ENCODE peak calls at places on chromosomes 12 and 14, in nine cellular contexts. M is psoas muscle, G is mammary epithelial cell, O is HepG2, H is lung, W is cardiac muscle cell, N is colonic mucosa, D is prostate gland, U is tibial artery. Q is an unnamed sample. For H3K27me3, the result is how much of the 10 kb centered on the place peaks cover.

GRCh38 chr12:128994869-128995268 is 141.6 kb downstream of the GLT1D1 start:
- DNase-seq in M (no peak), G (no peak), O (no peak), H (no peak), W (no peak), N (no peak), D (no peak), U (no peak), Q (no peak)

GRCh38 chr14:29475641-29476040 is 452.0 kb downstream of the PRKD1 start:
- DNase-seq in M (no peak), G (peak), O (no peak), H (no peak), W (no peak), N (no peak), D (no peak), U (no peak), Q (no peak)

GRCh38 chr12:104952816-104953215 is 5.3 kb downstream of the SLC41A2 start:
- DNase-seq in M (no peak), G (no peak), O (no peak), H (no peak), W (no peak), N (no peak), D (no peak), U (no peak), Q (no peak)

GRCh38 chr14:31009836-31010618 is 15.4 kb upstream of the AP4S1 start:
- DNase-seq in M (no peak), G (no peak), O (no peak), H (no peak), W (no peak), N (no peak), D (no peak), U (no peak), Q (no peak)

GRCh38 chr14:95291859-95292542 is 27.7 kb downstream of the CLMN start:
- DNase-seq in M (peak), G (peak), O (no peak), H (no peak), W (no peak), N (peak), D (peak), U (peak), Q (no peak)

GRCh38 chr12:90630006-90630405 is 325.0 kb downstream of the CCER1 start:
- DNase-seq in M (no peak), G (no peak), O (no peak), H (no peak), W (no peak), N (no peak), D (no peak), U (no peak), Q (no peak)

GRCh38 chr12:25427328-25428249 is 125.5 kb downstream of the LMNTD1 start:
- DNase-seq in M (no peak), G (peak), O (no peak), H (no peak), W (no peak), N (no peak), D (no peak), U (no peak), Q (no peak)

GRCh38 chr12:41983896-41984295 is 160.8 kb downstream of the GXYLT1 start:
- DNase-seq in M (no peak), G (no peak), O (no peak), H (no peak), W (no peak), N (no peak), D (no peak), U (no peak), Q (no peak)

GRCh38 chr14:59688224-59689170 is 111.9 kb upstream of the CCDC175 start:
- DNase-seq in M (no peak), G (peak), O (peak), H (no peak), W (peak), N (peak), D (no peak), U (peak), Q (no peak)

GRCh38 chr12:130127909-130128763 is 34.1 kb upstream of the FZD10 start:
- DNase-seq in M (peak), G (no peak), O (no peak), H (peak), W (no peak), N (peak), D (peak), U (peak), Q (no peak)

GRCh38 chr12:8734873-8735381 is 37.1 kb downstream of the RIMKLB start:
- DNase-seq in M (no peak), G (no peak), O (no peak), H (no peak), W (no peak), N (no peak), D (no peak), U (no peak), Q (no peak)

GRCh38 chr14:21520718-21521117 is 5.4 kb downstream of the SALL2 start:
- DNase-seq in M (no peak), G (no peak), O (no peak), H (no peak), W (no peak), N (no peak), D (no peak), U (no peak), Q (no peak)

GRCh38 chr14:76863724-76864407 is 37.7 kb downstream of the LRRC74A start:
- DNase-seq in M (peak), G (no peak), O (peak), H (peak), W (peak), N (no peak), D (no peak), U (peak), Q (no peak)

GRCh38 chr12:101441835-101442234 is 33.3 kb upstream of the SPIC start:
- DNase-seq in M (no peak), G (no peak), O (no peak), H (no peak), W (no peak), N (no peak), D (no peak), U (no peak), Q (no peak)

GRCh38 chr12:93351726-93352125 is 26.0 kb upstream of the NUDT4 start:
- DNase-seq in M (no peak), G (no peak), O (no peak), H (no peak), W (no peak), N (no peak), D (no peak), U (no peak), Q (no peak)

GRCh38 chr14:59215353-59215752 is 26.9 kb downstream of the DAAM1 start:
- DNase-seq in M (peak), G (no peak), O (peak), H (peak), W (no peak), N (peak), D (peak), U (peak), Q (no peak)

GRCh38 chr12:124381454-124382207 is 86.7 kb downstream of the RFLNA start:
- DNase-seq in M (peak), G (peak), O (no peak), H (peak), W (no peak), N (peak), D (peak), U (peak), Q (no peak)

GRCh38 chr14:99884834-99885648 is 91.8 kb downstream of the EML1 start:
- DNase-seq in M (no peak), G (peak), O (peak), H (no peak), W (peak), N (no peak), D (peak), U (no peak), Q (no peak)

GRCh38 chr14:99883866-99884650 is 90.8 kb downstream of the EML1 start:
- DNase-seq in M (no peak), G (no peak), O (no peak), H (no peak), W (no peak), N (no peak), D (no peak), U (no peak), Q (no peak)

GRCh38 chr14:99887407-99887806 is 94.2 kb downstream of the EML1 start:
- DNase-seq in M (no peak), G (no peak), O (no peak), H (no peak), W (no peak), N (no peak), D (no peak), U (no peak), Q (no peak)

GRCh38 chr14:99889268-99889667 is 96.1 kb downstream of the EML1 start:
- DNase-seq in M (no peak), G (no peak), O (no peak), H (no peak), W (no peak), N (no peak), D (no peak), U (no peak), Q (no peak)

DNA sequence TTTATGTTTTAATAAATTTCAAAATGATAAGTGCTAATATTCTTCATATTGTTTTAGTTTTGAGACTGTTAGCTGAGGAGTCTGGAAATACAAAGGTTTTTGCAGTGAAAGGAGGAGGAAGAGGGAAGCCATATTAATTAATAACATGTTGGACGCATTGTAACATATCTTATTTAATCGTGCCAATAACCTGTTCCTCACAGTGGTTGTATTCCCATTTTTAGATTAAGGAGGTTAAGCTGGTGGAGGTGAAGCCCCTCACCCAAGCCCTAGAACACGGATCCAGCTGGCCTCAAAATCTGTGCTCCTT is 92.4 kb downstream of the EML1 start:
- DNase-seq in M (no peak), G (no peak), O (no peak), H (no peak), W (no peak), N (no peak), D (no peak), U (no peak), Q (no peak)
- TF ChIP-seq CTCF in M (no peak), G (no peak), O (no peak), H (no peak), W (no peak), N (no peak), D (no peak), U (no peak), Q (peak)

DNA sequence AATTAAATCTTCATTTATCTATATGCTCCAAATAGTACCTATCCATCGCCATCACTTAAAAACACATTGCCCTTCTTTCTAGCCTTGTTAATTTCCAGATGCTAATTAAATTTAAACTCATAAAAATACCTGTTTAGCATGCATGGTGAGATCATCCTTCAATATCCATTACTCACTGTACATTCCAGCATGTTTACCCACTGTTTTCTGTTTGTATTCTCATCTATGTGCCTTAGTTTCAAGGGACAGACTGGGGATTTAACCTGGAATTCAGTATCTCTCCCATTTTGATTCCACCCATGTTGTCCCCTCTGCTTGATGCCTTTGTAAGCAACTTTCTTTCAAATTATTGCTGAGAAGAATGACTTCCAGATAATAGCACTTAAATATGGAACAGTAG is 208.0 kb downstream of the SPTSSA start:
- DNase-seq in M (no peak), G (peak), O (no peak), H (no peak), W (no peak), N (no peak), D (no peak), U (no peak), Q (no peak)
- H3K27me3 ChIP-seq in M (under half), G (under half), O (under half), H (under half), W (under half), N (under half), D (under half), U (under half), Q (under half)

GRCh38 chr14:96357216-96357615 is 5.9 kb downstream of the ATG2B start:
- DNase-seq in M (no peak), G (no peak), O (no peak), H (no peak), W (no peak), N (no peak), D (no peak), U (no peak), Q (no peak)

GRCh38 chr14:96362071-96362964 is 823 bp downstream of the ATG2B start:
- DNase-seq in M (no peak), G (peak), O (peak), H (peak), W (peak), N (peak), D (peak), U (peak), Q (peak)

GRCh38 chr14:96362965-96363750 is at the start of the genes ATG2B and GSKIP:
- DNase-seq in M (peak), G (peak), O (peak), H (peak), W (peak), N (peak), D (peak), U (peak), Q (peak)

GRCh38 chr14:96363751-96364336 is 518 bp downstream of the GSKIP start:
- DNase-seq in M (no peak), G (peak), O (peak), H (peak), W (peak), N (peak), D (peak), U (no peak), Q (peak)

GRCh38 chr14:96359959-96360358 is 3.2 kb downstream of the ATG2B start:
- DNase-seq in M (no peak), G (no peak), O (no peak), H (no peak), W (no peak), N (no peak), D (no peak), U (no peak), Q (no peak)
- H3K27ac ChIP-seq in M (no peak), G (no peak), O (no peak), H (no peak), W (no peak), N (no peak), D (no peak), U (no peak), Q (no peak)

GRCh38 chr12:109653896-109654295 is 59.7 kb upstream of the FAM222A start:
- DNase-seq in M (no peak), G (no peak), O (no peak), H (no peak), W (no peak), N (no peak), D (no peak), U (no peak), Q (no peak)

GRCh38 chr12:109652233-109652772 is 61.3 kb upstream of the FAM222A start:
- DNase-seq in M (no peak), G (no peak), O (no peak), H (no peak), W (no peak), N (no peak), D (no peak), U (no peak), Q (no peak)

GRCh38 chr12:109655578-109655977 is 58.0 kb upstream of the FAM222A start:
- DNase-seq in M (no peak), G (no peak), O (no peak), H (no peak), W (no peak), N (no peak), D (no peak), U (no peak), Q (no peak)

GRCh38 chr12:109656681-109657262 is 56.9 kb upstream of the FAM222A start:
- DNase-seq in M (no peak), G (no peak), O (no peak), H (no peak), W (no peak), N (no peak), D (no peak), U (no peak), Q (no peak)

GRCh38 chr12:109654357-109654756 is 59.3 kb upstream of the FAM222A start:
- DNase-seq in M (no peak), G (no peak), O (no peak), H (no peak), W (no peak), N (no peak), D (no peak), U (no peak), Q (no peak)
- TF ChIP-seq CTCF in M (no peak), G (no peak), O (no peak), H (no peak), W (no peak), N (no peak), D (no peak), U (no peak), Q (no peak)

GRCh38 chr14:37592288-37593274 is 2.5 kb downstream of the FOXA1 start:
- DNase-seq in M (no peak), G (no peak), O (no peak), H (no peak), W (no peak), N (peak), D (no peak), U (no peak), Q (no peak)
- H3K27me3 ChIP-seq in M (half or more), G (under half), O (under half), H (under half), W (half or more), N (under half), D (under half), U (under half), Q (half or more)

GRCh38 chr14:86601813-86602212 is 1071.9 kb downstream of the FLRT2 start:
- DNase-seq in M (no peak), G (no peak), O (no peak), H (no peak), W (no peak), N (no peak), D (no peak), U (no peak), Q (no peak)

GRCh38 chr14:86602263-86602662 is 1072.3 kb downstream of the FLRT2 start:
- DNase-seq in M (no peak), G (no peak), O (no peak), H (no peak), W (no peak), N (no peak), D (no peak), U (no peak), Q (no peak)

GRCh38 chr14:86604546-86604945 is 1074.6 kb downstream of the FLRT2 start:
- DNase-seq in M (no peak), G (peak), O (no peak), H (no peak), W (no peak), N (no peak), D (no peak), U (no peak), Q (no peak)
- H3K27ac ChIP-seq in M (no peak), G (no peak), O (no peak), H (no peak), W (no peak), N (no peak), D (no peak), U (no peak), Q (no peak)

GRCh38 chr14:97180304-97181200 is 383.4 kb downstream of the VRK1 start:
- DNase-seq in M (no peak), G (no peak), O (peak), H (no peak), W (no peak), N (no peak), D (no peak), U (no peak), Q (no peak)
- TF ChIP-seq CTCF in M (no peak), G (no peak), O (no peak), H (no peak), W (no peak), N (no peak), D (no peak), U (no peak), Q (no peak)

GRCh38 chr12:3311027-3311402 is 180.0 kb upstream of the PRMT8 start:
- DNase-seq in M (no peak), G (peak), O (no peak), H (no peak), W (no peak), N (peak), D (peak), U (no peak), Q (no peak)

GRCh38 chr12:3311491-3312103 is 179.4 kb upstream of the PRMT8 start:
- DNase-seq in M (no peak), G (peak), O (no peak), H (no peak), W (no peak), N (no peak), D (no peak), U (no peak), Q (no peak)

GRCh38 chr12:3314306-3314663 is 176.7 kb upstream of the PRMT8 start:
- DNase-seq in M (no peak), G (no peak), O (no peak), H (no peak), W (no peak), N (no peak), D (no peak), U (no peak), Q (no peak)

GRCh38 chr12:3313655-3314305 is 177.2 kb upstream of the PRMT8 start:
- DNase-seq in M (no peak), G (no peak), O (peak), H (no peak), W (peak), N (no peak), D (no peak), U (no peak), Q (no peak)

GRCh38 chr12:3313066-3313465 is 177.9 kb upstream of the PRMT8 start:
- DNase-seq in M (no peak), G (peak), O (no peak), H (no peak), W (no peak), N (no peak), D (no peak), U (no peak), Q (no peak)
- H3K27me3 ChIP-seq in M (under half), G (under half), O (under half), H (under half), W (under half), N (under half), D (under half), U (under half), Q (under half)

DNA sequence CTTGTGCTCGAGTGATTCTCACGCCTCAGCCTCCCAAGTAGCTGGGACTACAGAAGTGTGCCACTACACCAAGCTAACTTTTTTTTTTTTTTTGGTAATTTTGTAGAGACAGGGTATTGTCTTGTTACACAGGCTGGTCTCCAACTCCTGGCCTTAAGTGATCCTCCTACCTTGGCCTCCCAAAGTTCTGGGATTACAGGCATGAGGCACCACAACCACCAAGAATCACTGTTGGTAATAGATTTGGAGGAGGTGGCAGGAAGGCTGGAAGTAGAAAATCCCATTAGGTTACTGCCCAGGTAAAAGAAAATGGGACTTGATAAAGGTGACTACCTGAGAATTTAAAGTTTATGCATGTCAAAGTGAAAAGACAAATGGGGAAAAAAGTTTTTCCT is 1.4 kb upstream of the CDCA4 start:
- DNase-seq in M (no peak), G (no peak), O (no peak), H (no peak), W (no peak), N (no peak), D (no peak), U (no peak), Q (no peak)
- H3K27ac ChIP-seq in M (no peak), G (peak), O (no peak), H (no peak), W (peak), N (no peak), D (no peak), U (no peak), Q (no peak)